ENCODE peak calls at places on chromosome 9, in seven cellular contexts. One of them, this sample, is unnamed.

GRCh38 chr9:106954974-106955850 is 92.2 kb downstream of the ZNF462 start:
- DNase-seq in T-helper 1 cell: no peak
- DNase-seq in activated CD4-positive, CD25-positive, alpha-beta regulatory T cell treated with anti-CD3 and anti-CD28 coated beads, Interleukin-2, amount 50 U/mL, for 72 hours: no peak
- DNase-seq in activated naive CD8-positive, alpha-beta T cell treated with anti-CD3 and anti-CD28 coated beads, Interleukin-2, amount 50 U/mL, for 24 hours: no peak
- DNase-seq in T-helper 2 cell: no peak
- DNase-seq in ecto neural progenitor cell: no peak
- DNase-seq in effector memory CD8-positive, alpha-beta T cell: no peak
- DNase-seq in this sample: no peak

GRCh38 chr9:127802576-127803443 is at the start of gene FPGS:
- DNase-seq in effector memory CD8-positive, alpha-beta T cell: peak
- DNase-seq in activated CD4-positive, CD25-positive, alpha-beta regulatory T cell treated with anti-CD3 and anti-CD28 coated beads, Interleukin-2, amount 50 U/mL, for 72 hours: peak
- DNase-seq in T-helper 1 cell: peak
- DNase-seq in T-helper 2 cell: peak
- DNase-seq in ecto neural progenitor cell: peak
- DNase-seq in activated naive CD8-positive, alpha-beta T cell treated with anti-CD3 and anti-CD28 coated beads, Interleukin-2, amount 50 U/mL, for 24 hours: peak
- DNase-seq in this sample: peak

GRCh38 chr9:114097613-114098020 is 1.5 kb downstream of the KIF12 start:
- DNase-seq in T-helper 2 cell: no peak
- DNase-seq in activated CD4-positive, CD25-positive, alpha-beta regulatory T cell treated with anti-CD3 and anti-CD28 coated beads, Interleukin-2, amount 50 U/mL, for 72 hours: no peak
- DNase-seq in ecto neural progenitor cell: no peak
- DNase-seq in effector memory CD8-positive, alpha-beta T cell: no peak
- DNase-seq in T-helper 1 cell: no peak
- DNase-seq in activated naive CD8-positive, alpha-beta T cell treated with anti-CD3 and anti-CD28 coated beads, Interleukin-2, amount 50 U/mL, for 24 hours: no peak
- DNase-seq in this sample: no peak

GRCh38 chr9:94173632-94174031 is 85.5 kb upstream of the ZNF169 start:
- DNase-seq in T-helper 1 cell: no peak
- DNase-seq in activated naive CD8-positive, alpha-beta T cell treated with anti-CD3 and anti-CD28 coated beads, Interleukin-2, amount 50 U/mL, for 24 hours: no peak
- DNase-seq in activated CD4-positive, CD25-positive, alpha-beta regulatory T cell treated with anti-CD3 and anti-CD28 coated beads, Interleukin-2, amount 50 U/mL, for 72 hours: no peak
- DNase-seq in T-helper 2 cell: no peak
- DNase-seq in ecto neural progenitor cell: no peak
- DNase-seq in effector memory CD8-positive, alpha-beta T cell: no peak
- DNase-seq in this sample: no peak

GRCh38 chr9:134338394-134339182 is 12.3 kb downstream of the RXRA start:
- DNase-seq in T-helper 1 cell: no peak
- DNase-seq in activated naive CD8-positive, alpha-beta T cell treated with anti-CD3 and anti-CD28 coated beads, Interleukin-2, amount 50 U/mL, for 24 hours: no peak
- DNase-seq in ecto neural progenitor cell: no peak
- DNase-seq in T-helper 2 cell: no peak
- DNase-seq in activated CD4-positive, CD25-positive, alpha-beta regulatory T cell treated with anti-CD3 and anti-CD28 coated beads, Interleukin-2, amount 50 U/mL, for 72 hours: no peak
- DNase-seq in effector memory CD8-positive, alpha-beta T cell: no peak
- DNase-seq in this sample: no peak

GRCh38 chr9:100072805-100073204 is 26.0 kb downstream of the ERP44 start:
- DNase-seq in activated naive CD8-positive, alpha-beta T cell treated with anti-CD3 and anti-CD28 coated beads, Interleukin-2, amount 50 U/mL, for 24 hours: no peak
- DNase-seq in effector memory CD8-positive, alpha-beta T cell: no peak
- DNase-seq in T-helper 2 cell: no peak
- DNase-seq in T-helper 1 cell: no peak
- DNase-seq in activated CD4-positive, CD25-positive, alpha-beta regulatory T cell treated with anti-CD3 and anti-CD28 coated beads, Interleukin-2, amount 50 U/mL, for 72 hours: no peak
- DNase-seq in ecto neural progenitor cell: no peak
- DNase-seq in this sample: no peak

GRCh38 chr9:32782476-32783167 is 718 bp upstream of the TMEM215 start:
- DNase-seq in effector memory CD8-positive, alpha-beta T cell: no peak
- DNase-seq in activated naive CD8-positive, alpha-beta T cell treated with anti-CD3 and anti-CD28 coated beads, Interleukin-2, amount 50 U/mL, for 24 hours: no peak
- DNase-seq in activated CD4-positive, CD25-positive, alpha-beta regulatory T cell treated with anti-CD3 and anti-CD28 coated beads, Interleukin-2, amount 50 U/mL, for 72 hours: no peak
- DNase-seq in T-helper 2 cell: no peak
- DNase-seq in ecto neural progenitor cell: peak
- DNase-seq in T-helper 1 cell: no peak
- DNase-seq in this sample: no peak

GRCh38 chr9:13993482-13994267 is 320.3 kb downstream of the NFIB start:
- DNase-seq in T-helper 2 cell: no peak
- DNase-seq in activated CD4-positive, CD25-positive, alpha-beta regulatory T cell treated with anti-CD3 and anti-CD28 coated beads, Interleukin-2, amount 50 U/mL, for 72 hours: no peak
- DNase-seq in effector memory CD8-positive, alpha-beta T cell: no peak
- DNase-seq in ecto neural progenitor cell: no peak
- DNase-seq in T-helper 1 cell: no peak
- DNase-seq in activated naive CD8-positive, alpha-beta T cell treated with anti-CD3 and anti-CD28 coated beads, Interleukin-2, amount 50 U/mL, for 24 hours: no peak
- DNase-seq in this sample: no peak

GRCh38 chr9:128841704-128842492 is 12.3 kb upstream of the SPOUT1 start:
- DNase-seq in activated naive CD8-positive, alpha-beta T cell treated with anti-CD3 and anti-CD28 coated beads, Interleukin-2, amount 50 U/mL, for 24 hours: no peak
- DNase-seq in ecto neural progenitor cell: no peak
- DNase-seq in activated CD4-positive, CD25-positive, alpha-beta regulatory T cell treated with anti-CD3 and anti-CD28 coated beads, Interleukin-2, amount 50 U/mL, for 72 hours: no peak
- DNase-seq in T-helper 1 cell: no peak
- DNase-seq in effector memory CD8-positive, alpha-beta T cell: no peak
- DNase-seq in T-helper 2 cell: no peak
- DNase-seq in this sample: no peak

GRCh38 chr9:127102176-127102575 is 20.3 kb downstream of the ANGPTL2 start:
- DNase-seq in T-helper 1 cell: no peak
- DNase-seq in activated naive CD8-positive, alpha-beta T cell treated with anti-CD3 and anti-CD28 coated beads, Interleukin-2, amount 50 U/mL, for 24 hours: no peak
- DNase-seq in activated CD4-positive, CD25-positive, alpha-beta regulatory T cell treated with anti-CD3 and anti-CD28 coated beads, Interleukin-2, amount 50 U/mL, for 72 hours: no peak
- DNase-seq in ecto neural progenitor cell: no peak
- DNase-seq in T-helper 2 cell: no peak
- DNase-seq in effector memory CD8-positive, alpha-beta T cell: no peak
- DNase-seq in this sample: no peak

GRCh38 chr9:123440256-123440655 is 84.3 kb downstream of the CRB2 start:
- DNase-seq in activated naive CD8-positive, alpha-beta T cell treated with anti-CD3 and anti-CD28 coated beads, Interleukin-2, amount 50 U/mL, for 24 hours: no peak
- DNase-seq in T-helper 2 cell: no peak
- DNase-seq in ecto neural progenitor cell: no peak
- DNase-seq in activated CD4-positive, CD25-positive, alpha-beta regulatory T cell treated with anti-CD3 and anti-CD28 coated beads, Interleukin-2, amount 50 U/mL, for 72 hours: no peak
- DNase-seq in T-helper 1 cell: no peak
- DNase-seq in effector memory CD8-positive, alpha-beta T cell: no peak
- DNase-seq in this sample: no peak

GRCh38 chr9:93731963-93732362 is 155.6 kb downstream of the PHF2 start:
- DNase-seq in activated naive CD8-positive, alpha-beta T cell treated with anti-CD3 and anti-CD28 coated beads, Interleukin-2, amount 50 U/mL, for 24 hours: no peak
- DNase-seq in effector memory CD8-positive, alpha-beta T cell: no peak
- DNase-seq in ecto neural progenitor cell: no peak
- DNase-seq in T-helper 1 cell: no peak
- DNase-seq in activated CD4-positive, CD25-positive, alpha-beta regulatory T cell treated with anti-CD3 and anti-CD28 coated beads, Interleukin-2, amount 50 U/mL, for 72 hours: no peak
- DNase-seq in T-helper 2 cell: no peak
- DNase-seq in this sample: no peak

GRCh38 chr9:117334101-117334500 is 80.8 kb downstream of the ASTN2 start:
- DNase-seq in T-helper 1 cell: no peak
- DNase-seq in ecto neural progenitor cell: no peak
- DNase-seq in activated naive CD8-positive, alpha-beta T cell treated with anti-CD3 and anti-CD28 coated beads, Interleukin-2, amount 50 U/mL, for 24 hours: no peak
- DNase-seq in T-helper 2 cell: no peak
- DNase-seq in effector memory CD8-positive, alpha-beta T cell: no peak
- DNase-seq in activated CD4-positive, CD25-positive, alpha-beta regulatory T cell treated with anti-CD3 and anti-CD28 coated beads, Interleukin-2, amount 50 U/mL, for 72 hours: no peak
- DNase-seq in this sample: no peak

GRCh38 chr9:34179528-34180138 is 790 bp downstream of the UBAP1 start:
- DNase-seq in activated naive CD8-positive, alpha-beta T cell treated with anti-CD3 and anti-CD28 coated beads, Interleukin-2, amount 50 U/mL, for 24 hours: no peak
- DNase-seq in activated CD4-positive, CD25-positive, alpha-beta regulatory T cell treated with anti-CD3 and anti-CD28 coated beads, Interleukin-2, amount 50 U/mL, for 72 hours: no peak
- DNase-seq in ecto neural progenitor cell: no peak
- DNase-seq in effector memory CD8-positive, alpha-beta T cell: peak
- DNase-seq in T-helper 2 cell: no peak
- DNase-seq in T-helper 1 cell: no peak
- DNase-seq in this sample: no peak

GRCh38 chr9:122129969-122130368 is 29.6 kb downstream of the NDUFA8 start:
- DNase-seq in T-helper 1 cell: no peak
- DNase-seq in T-helper 2 cell: no peak
- DNase-seq in activated naive CD8-positive, alpha-beta T cell treated with anti-CD3 and anti-CD28 coated beads, Interleukin-2, amount 50 U/mL, for 24 hours: no peak
- DNase-seq in activated CD4-positive, CD25-positive, alpha-beta regulatory T cell treated with anti-CD3 and anti-CD28 coated beads, Interleukin-2, amount 50 U/mL, for 72 hours: no peak
- DNase-seq in effector memory CD8-positive, alpha-beta T cell: no peak
- DNase-seq in ecto neural progenitor cell: no peak
- DNase-seq in this sample: no peak

GRCh38 chr9:91376239-91376638 is 14.5 kb upstream of the AUH start:
- DNase-seq in ecto neural progenitor cell: no peak
- DNase-seq in T-helper 2 cell: no peak
- DNase-seq in activated CD4-positive, CD25-positive, alpha-beta regulatory T cell treated with anti-CD3 and anti-CD28 coated beads, Interleukin-2, amount 50 U/mL, for 72 hours: no peak
- DNase-seq in effector memory CD8-positive, alpha-beta T cell: no peak
- DNase-seq in T-helper 1 cell: no peak
- DNase-seq in activated naive CD8-positive, alpha-beta T cell treated with anti-CD3 and anti-CD28 coated beads, Interleukin-2, amount 50 U/mL, for 24 hours: no peak
- DNase-seq in this sample: peak

GRCh38 chr9:12784461-12785250 is 9.8 kb downstream of the LURAP1L start:
- DNase-seq in effector memory CD8-positive, alpha-beta T cell: no peak
- DNase-seq in ecto neural progenitor cell: no peak
- DNase-seq in activated CD4-positive, CD25-positive, alpha-beta regulatory T cell treated with anti-CD3 and anti-CD28 coated beads, Interleukin-2, amount 50 U/mL, for 72 hours: no peak
- DNase-seq in T-helper 1 cell: no peak
- DNase-seq in T-helper 2 cell: no peak
- DNase-seq in activated naive CD8-positive, alpha-beta T cell treated with anti-CD3 and anti-CD28 coated beads, Interleukin-2, amount 50 U/mL, for 24 hours: no peak
- DNase-seq in this sample: peak

GRCh38 chr9:98854206-98854756 is 46.8 kb downstream of the GALNT12 start:
- DNase-seq in activated naive CD8-positive, alpha-beta T cell treated with anti-CD3 and anti-CD28 coated beads, Interleukin-2, amount 50 U/mL, for 24 hours: no peak
- DNase-seq in effector memory CD8-positive, alpha-beta T cell: no peak
- DNase-seq in T-helper 1 cell: no peak
- DNase-seq in T-helper 2 cell: no peak
- DNase-seq in activated CD4-positive, CD25-positive, alpha-beta regulatory T cell treated with anti-CD3 and anti-CD28 coated beads, Interleukin-2, amount 50 U/mL, for 72 hours: no peak
- DNase-seq in ecto neural progenitor cell: no peak
- DNase-seq in this sample: no peak

GRCh38 chr9:17744786-17745185 is 165.9 kb downstream of the SH3GL2 start:
- DNase-seq in effector memory CD8-positive, alpha-beta T cell: no peak
- DNase-seq in T-helper 1 cell: no peak
- DNase-seq in ecto neural progenitor cell: peak
- DNase-seq in activated naive CD8-positive, alpha-beta T cell treated with anti-CD3 and anti-CD28 coated beads, Interleukin-2, amount 50 U/mL, for 24 hours: no peak
- DNase-seq in T-helper 2 cell: no peak
- DNase-seq in activated CD4-positive, CD25-positive, alpha-beta regulatory T cell treated with anti-CD3 and anti-CD28 coated beads, Interleukin-2, amount 50 U/mL, for 72 hours: no peak
- DNase-seq in this sample: no peak